ENCODE peak calls at places on chromosomes 2 and 18, in eight cellular contexts. I is activated gamma-delta T cell treated with anti-CD3 and anti-CD28 coated beads, Interleukin-2, amount 50 U/mL, for 16 hours; M is GM19239; C is immature natural killer cell; X is AG08395; R is mucosa of descending colon; D is AML-193; Q is hepatic stellate cell. B is an unnamed sample.

GRCh38 chr2:25981596-25982272 is 563 bp downstream of the KIF3C start:
- DNase-seq in I (no peak), M (no peak), C (no peak), X (no peak), R (peak), D (no peak), Q (peak), B (no peak)

GRCh38 chr2:104863229-104863584 is 9.3 kb downstream of the POU3F3 start:
- DNase-seq in I (no peak), M (no peak), C (no peak), X (no peak), R (no peak), D (no peak), Q (no peak), B (no peak)

GRCh38 chr2:216651370-216651881 is 18.2 kb downstream of the IGFBP2 start:
- DNase-seq in I (no peak), M (no peak), C (no peak), X (no peak), R (no peak), D (no peak), Q (no peak), B (no peak)

GRCh38 chr2:121363632-121364420 is 78.8 kb upstream of the TFCP2L1 start:
- DNase-seq in I (no peak), M (no peak), C (no peak), X (peak), R (no peak), D (no peak), Q (peak), B (no peak)

GRCh38 chr18:41938445-41938844 is 16.6 kb upstream of the PIK3C3 start:
- DNase-seq in I (no peak), M (no peak), C (no peak), X (peak), R (no peak), D (no peak), Q (peak), B (no peak)

GRCh38 chr2:9975805-9976447 is 24.4 kb downstream of the GRHL1 start:
- DNase-seq in I (no peak), M (no peak), C (no peak), X (peak), R (no peak), D (no peak), Q (peak), B (no peak)

GRCh38 chr2:19038096-19039015 is 320.1 kb downstream of the OSR1 start:
- DNase-seq in I (no peak), M (no peak), C (no peak), X (peak), R (no peak), D (no peak), Q (peak), B (no peak)

GRCh38 chr2:241820625-241821384 is 11.8 kb downstream of the NEU4 start:
- DNase-seq in I (no peak), M (no peak), C (no peak), X (no peak), R (no peak), D (no peak), Q (no peak), B (no peak)

GRCh38 chr2:219684721-219685689 is 57.6 kb downstream of the SLC4A3 start:
- DNase-seq in I (no peak), M (peak), C (no peak), X (peak), R (peak), D (no peak), Q (peak), B (peak)

GRCh38 chr2:74031203-74031602 is 46.5 kb downstream of the TET3 start:
- DNase-seq in I (no peak), M (no peak), C (no peak), X (no peak), R (no peak), D (peak), Q (no peak), B (no peak)

GRCh38 chr2:149653831-149654445 is 66.4 kb upstream of the MMADHC start:
- DNase-seq in I (no peak), M (no peak), C (no peak), X (no peak), R (no peak), D (no peak), Q (no peak), B (no peak)

GRCh38 chr2:9219027-9219445 is 12.4 kb downstream of the ASAP2 start:
- DNase-seq in I (no peak), M (no peak), C (no peak), X (no peak), R (no peak), D (no peak), Q (no peak), B (no peak)

GRCh38 chr2:212145111-212145510 is 393.5 kb downstream of the ERBB4 start:
- DNase-seq in I (no peak), M (no peak), C (no peak), X (peak), R (no peak), D (peak), Q (peak), B (no peak)

B was measured in naive B cell.